ENCODE peak calls at places on chromosomes 12 and 14, in seven cellular contexts. H is breast epithelium, I is nephron progenitor cell, C is RWPE1, Z is WTC11, T is GM06990, Y is astrocyte of the spinal cord. Q is an unnamed sample.

GRCh38 chr12:74586251-74586650 is 48.6 kb downstream of the ATXN7L3B start:
- DNase-seq in Z (no peak), H (no peak), Y (no peak), I (no peak), T (no peak), C (no peak), Q (no peak)

GRCh38 chr14:105192866-105193731 is 12.0 kb upstream of the NUDT14 start:
- DNase-seq in I (no peak), Y (no peak), C (no peak), H (no peak), Z (no peak), T (no peak), Q (no peak)

GRCh38 chr14:104144911-104145825 is 6.8 kb downstream of the KIF26A start:
- DNase-seq in I (peak), Z (peak), Y (no peak), T (no peak), H (no peak), C (no peak), Q (peak)

GRCh38 chr12:128449146-128449894 is 182.3 kb downstream of the TMEM132C start:
- DNase-seq in T (no peak), Z (no peak), C (no peak), H (no peak), Y (no peak), I (no peak), Q (no peak)

GRCh38 chr14:94164685-94165431 is 9.3 kb upstream of the PPP4R4 start:
- DNase-seq in I (peak), H (no peak), Z (peak), T (no peak), C (no peak), Y (no peak), Q (peak)

GRCh38 chr12:46260153-46260912 is 8.5 kb downstream of the SLC38A1 start:
- DNase-seq in H (no peak), I (no peak), Y (peak), C (no peak), T (no peak), Z (no peak), Q (no peak)

GRCh38 chr12:5908251-5908650 is 36.8 kb downstream of the ANO2 start:
- DNase-seq in T (no peak), C (no peak), I (no peak), Y (no peak), H (no peak), Z (no peak), Q (no peak)

GRCh38 chr14:39615352-39615751 is 183.1 kb upstream of the FBXO33 start:
- DNase-seq in Z (no peak), Y (no peak), C (no peak), T (no peak), H (no peak), I (no peak), Q (no peak)

GRCh38 chr12:103884316-103884715 is 43.3 kb upstream of the NT5DC3 start:
- DNase-seq in Z (no peak), C (peak), H (no peak), T (no peak), Y (peak), I (no peak), Q (no peak)

GRCh38 chr14:64973826-64974225 is 1.7 kb upstream of the RAB15 start:
- DNase-seq in T (no peak), Y (no peak), I (no peak), C (no peak), Z (no peak), H (no peak), Q (no peak)

GRCh38 chr14:83867871-83868270 is 1662.1 kb upstream of the FLRT2 start:
- DNase-seq in I (no peak), H (no peak), Z (no peak), T (no peak), Y (no peak), C (no peak), Q (no peak)

GRCh38 chr12:104873374-104873773 is 84.7 kb downstream of the SLC41A2 start:
- DNase-seq in Z (no peak), H (no peak), C (no peak), T (no peak), I (no peak), Y (no peak), Q (no peak)

GRCh38 chr12:47277972-47278448 is 198.3 kb upstream of the AMIGO2 start:
- DNase-seq in I (no peak), H (no peak), T (no peak), Y (peak), Z (no peak), C (peak), Q (no peak)

GRCh38 chr14:55348766-55349453 is 62.7 kb downstream of the ATG14 start:
- DNase-seq in Y (no peak), C (no peak), T (no peak), I (no peak), Z (no peak), H (no peak), Q (no peak)

GRCh38 chr12:47777151-47777550 is 4.1 kb downstream of the SLC48A1 start:
- DNase-seq in C (no peak), H (no peak), I (no peak), T (no peak), Y (no peak), Z (no peak), Q (no peak)

GRCh38 chr14:99756796-99757195 is 36.4 kb upstream of the EML1 start:
- DNase-seq in C (no peak), H (no peak), Y (peak), T (no peak), I (no peak), Z (no peak), Q (no peak)

GRCh38 chr14:102908766-102909455 is 13.6 kb upstream of the AMN start:
- DNase-seq in C (no peak), I (no peak), T (no peak), Z (no peak), Y (no peak), H (no peak), Q (no peak)

GRCh38 chr12:71010143-71010479 is 89.6 kb upstream of the PTPRR start:
- DNase-seq in I (no peak), C (no peak), Z (no peak), H (no peak), T (no peak), Y (no peak), Q (no peak)

GRCh38 chr12:34384693-34385092 is 362.4 kb downstream of the ALG10 start:
- DNase-seq in T (no peak), Z (no peak), I (no peak), H (no peak), C (no peak), Y (no peak), Q (no peak)

GRCh38 chr12:129185855-129186254 is 332.6 kb downstream of the GLT1D1 start:
- DNase-seq in H (no peak), I (no peak), T (no peak), Z (no peak), C (no peak), Y (peak), Q (no peak)

GRCh38 chr14:92927396-92928257 is 4.7 kb downstream of the CHGA start:
- DNase-seq in H (no peak), C (no peak), Y (no peak), Z (no peak), I (no peak), T (no peak), Q (no peak)

GRCh38 chr12:112020947-112021457 is 7.8 kb downstream of the ERP29 start:
- DNase-seq in I (no peak), C (no peak), H (no peak), Z (no peak), Y (no peak), T (no peak), Q (no peak)

GRCh38 chr12:86193931-86194330 is 62.3 kb downstream of the MGAT4C start:
- DNase-seq in C (peak), Y (peak), Z (no peak), T (no peak), I (no peak), H (no peak), Q (no peak)

GRCh38 chr14:105087308-105087962 is 22.2 kb upstream of the GPR132 start:
- DNase-seq in T (no peak), C (peak), H (peak), Y (peak), Z (no peak), I (peak), Q (no peak)

GRCh38 chr12:68207276-68207675 is 18.3 kb downstream of the IL26 start:
- DNase-seq in T (no peak), Y (no peak), Z (no peak), H (no peak), I (no peak), C (no peak), Q (no peak)

GRCh38 chr14:83462759-83463158 is 1929.1 kb upstream of the SEL1L start:
- DNase-seq in I (no peak), H (no peak), Y (no peak), C (no peak), Z (no peak), T (no peak), Q (no peak)

GRCh38 chr12:117158911-117159310 is 31.4 kb downstream of the FBXO21 start:
- DNase-seq in C (no peak), H (no peak), Z (no peak), I (no peak), T (no peak), Y (no peak), Q (no peak)

GRCh38 chr12:120686690-120687569 is at the start of gene MLEC:
- DNase-seq in I (peak), Y (peak), T (peak), H (peak), Z (peak), C (peak), Q (peak)
- TF ChIP-seq CTCF in I (no peak), Y (no peak), T (peak), H (no peak), Z (no peak), C (no peak), Q (no peak)

GRCh38 chr14:63833728-63834127 is 19.1 kb upstream of the SYNE2 start:
- DNase-seq in Z (no peak), T (no peak), Y (no peak), C (no peak), H (no peak), I (no peak), Q (no peak)
- TF ChIP-seq CTCF in Z (no peak), T (no peak), Y (no peak), C (no peak), H (no peak), I (no peak), Q (no peak)

GRCh38 chr14:101185081-101185835 is 281.7 kb upstream of the RTL1 start:
- DNase-seq in Z (no peak), H (peak), T (no peak), I (no peak), Y (no peak), C (no peak), Q (no peak)

GRCh38 chr14:101182476-101182875 is 279.0 kb upstream of the RTL1 start:
- DNase-seq in H (peak), Z (no peak), C (no peak), Y (no peak), T (no peak), I (no peak), Q (no peak)

GRCh38 chr14:101184104-101184455 is 280.6 kb upstream of the RTL1 start:
- DNase-seq in T (no peak), Z (no peak), I (no peak), Y (no peak), H (no peak), C (no peak), Q (no peak)

GRCh38 chr14:101184562-101184961 is 281.0 kb upstream of the RTL1 start:
- DNase-seq in Y (no peak), H (no peak), I (no peak), Z (no peak), C (no peak), T (no peak), Q (no peak)

GRCh38 chr14:101183376-101184103 is 280.0 kb upstream of the RTL1 start:
- DNase-seq in Y (no peak), I (peak), C (no peak), H (peak), T (no peak), Z (peak), Q (peak)
- TF ChIP-seq CTCF in Y (peak), I (peak), C (no peak), H (no peak), T (no peak), Z (peak), Q (peak)

GRCh38 chr12:52697058-52697582 is 6.2 kb downstream of the KRT77 start:
- DNase-seq in H (no peak), T (no peak), Z (no peak), C (no peak), Y (no peak), I (no peak), Q (no peak)
- TF ChIP-seq CTCF in H (no peak), T (peak), Z (no peak), C (no peak), Y (no peak), I (no peak), Q (no peak)

GRCh38 chr12:79834712-79835376 is 100.1 kb downstream of the PPP1R12A start:
- DNase-seq in H (no peak), I (peak), Y (no peak), T (no peak), Z (no peak), C (no peak), Q (no peak)
- TF ChIP-seq CTCF in H (no peak), I (no peak), Y (no peak), T (no peak), Z (no peak), C (no peak), Q (no peak)

GRCh38 chr12:29844667-29845066 is 60.9 kb upstream of the TMTC1 start:
- DNase-seq in C (no peak), I (no peak), Y (no peak), Z (no peak), T (no peak), H (no peak), Q (no peak)
- TF ChIP-seq CTCF in C (no peak), I (no peak), Y (no peak), Z (no peak), T (no peak), H (no peak), Q (no peak)

Q was measured in glutamatergic neuron.